ENCODE peak calls at places on chromosomes 4 and X, in eight cellular contexts. F is central memory CD8-positive, alpha-beta T cell; W is iris pigment epithelial cell; V is AG08395; U is T-cell; C is epithelial cell of proximal tubule; H is GM13976; R is cardiac muscle cell. M is an unnamed sample.

GRCh38 chr4:182338731-182339130 is 95.5 kb downstream of the TENM3 start:
- DNase-seq in F (no peak), W (peak; percentile 72), V (no peak), U (no peak), C (no peak), H (no peak), R (no peak), M (no peak)

GRCh38 chr4:36414248-36414647 is 132.8 kb downstream of the DTHD1 start:
- DNase-seq in F (no peak), W (no peak), V (no peak), U (no peak), C (no peak), H (peak; percentile 26), R (no peak), M (no peak)

GRCh38 chr4:182853731-182854130 is 63.5 kb downstream of the DCTD start:
- DNase-seq in F (no peak), W (no peak), V (no peak), U (no peak), C (no peak), H (no peak), R (no peak), M (no peak)

GRCh38 chrX:112081781-112082482 is 644 bp downstream of the TRPC5 start:
- DNase-seq in F (no peak), W (no peak), V (no peak), U (no peak), C (no peak), H (no peak), R (no peak), M (no peak)

GRCh38 chrX:115345654-115346014 is 56.1 kb downstream of the LUZP4 start:
- DNase-seq in F (no peak), W (peak; percentile 34), V (no peak), U (no peak), C (no peak), H (no peak), R (no peak), M (no peak)

GRCh38 chr4:1691737-1692373 is 7.7 kb upstream of the FAM53A start:
- DNase-seq in F (no peak), W (no peak), V (no peak), U (no peak), C (no peak), H (no peak), R (no peak), M (peak; percentile 28)

GRCh38 chrX:427812-428725 is 41.4 kb upstream of the PPP2R3B start:
- DNase-seq in F (no peak), W (peak; percentile 39), V (no peak), U (no peak), C (no peak), H (no peak), R (no peak), M (no peak)

GRCh38 chr4:2441393-2442174 is 22.8 kb downstream of the CFAP99 start:
- DNase-seq in F (peak; percentile 66), W (peak; percentile 49), V (peak; percentile 64), U (peak; percentile 62), C (no peak), H (peak; percentile 95), R (peak; percentile 69), M (peak; percentile 80)

GRCh38 chr4:161680146-161680545 is 483.7 kb downstream of the FSTL5 start:
- DNase-seq in F (no peak), W (no peak), V (no peak), U (no peak), C (no peak), H (no peak), R (no peak), M (no peak)

GRCh38 chr4:4254666-4255065 is 6.6 kb upstream of the TMEM128 start:
- DNase-seq in F (no peak), W (no peak), V (no peak), U (no peak), C (no peak), H (no peak), R (no peak), M (no peak)

GRCh38 chr4:104860227-104861123 is 286.2 kb upstream of the TET2 start:
- DNase-seq in F (no peak), W (peak; percentile 72), V (peak; percentile 53), U (peak; percentile 2), C (peak; percentile 52), H (peak; percentile 62), R (peak; percentile 85), M (no peak)

GRCh38 chrX:2325076-2325784 is 175.5 kb downstream of the DHRSX start:
- DNase-seq in F (peak; percentile 12), W (peak; percentile 95), V (peak; percentile 69), U (no peak), C (no peak), H (no peak), R (peak; percentile 82), M (no peak)

GRCh38 chr4:47049347-47049746 is 18.0 kb downstream of the GABRB1 start:
- DNase-seq in F (no peak), W (peak; percentile 7), V (no peak), U (no peak), C (no peak), H (no peak), R (no peak), M (no peak)

GRCh38 chr4:107654694-107655093 is 65.3 kb downstream of the PAPSS1 start:
- DNase-seq in F (no peak), W (no peak), V (no peak), U (no peak), C (no peak), H (no peak), R (no peak), M (no peak)

GRCh38 chr4:89336818-89337395 is 29.3 kb upstream of the GPRIN3 start:
- DNase-seq in F (no peak), W (no peak), V (no peak), U (no peak), C (no peak), H (no peak), R (no peak), M (no peak)

GRCh38 chr4:135184715-135185114 is 983.1 kb upstream of the PABPC4L start:
- DNase-seq in F (no peak), W (no peak), V (no peak), U (no peak), C (no peak), H (no peak), R (no peak), M (no peak)

GRCh38 chrX:1511150-1511549 is 25.8 kb downstream of the P2RY8 start:
- DNase-seq in F (no peak), W (no peak), V (no peak), U (no peak), C (no peak), H (no peak), R (no peak), M (no peak)

GRCh38 chr4:6548201-6548881 is 26.6 kb upstream of the MAN2B2 start:
- DNase-seq in F (no peak), W (peak; percentile 40), V (peak; percentile 61), U (no peak), C (no peak), H (no peak), R (peak; percentile 68), M (no peak)

GRCh38 chr4:8681391-8681790 is 88.8 kb downstream of the CPZ start:
- DNase-seq in F (no peak), W (no peak), V (no peak), U (no peak), C (no peak), H (no peak), R (no peak), M (peak; percentile 54)

M was measured in upper lobe of right lung.